ENCODE peak calls at places on chromosomes 11 and 22, in five cellular contexts. L, D, Q, W and E are unnamed samples.

GRCh38 chr11:57901756-57902155 is 121.9 kb upstream of the OR9Q1 start:
- DNase-seq in L (no peak), D (no peak), Q (peak; percentile 28), W (no peak), E (no peak)

GRCh38 chr11:3123316-3123715 is 41.8 kb downstream of the OSBPL5 start:
- DNase-seq in L (peak; percentile 73), D (peak; percentile 78), Q (no peak), W (peak; percentile 81), E (no peak)

GRCh38 chr11:12857572-12857971 is 151.5 kb upstream of the RASSF10 start:
- DNase-seq in L (no peak), D (no peak), Q (no peak), W (no peak), E (no peak)

GRCh38 chr22:35399114-35399677 is 744 bp upstream of the MCM5 start:
- DNase-seq in L (no peak), D (no peak), Q (no peak), W (no peak), E (no peak)

GRCh38 chr11:64247729-64248531 is 1.2 kb upstream of the PPP1R14B start:
- DNase-seq in L (no peak), D (no peak), Q (no peak), W (no peak), E (no peak)

GRCh38 chr22:35740616-35741015 is 22.9 kb downstream of the APOL5 start:
- DNase-seq in L (no peak), D (no peak), Q (no peak), W (no peak), E (no peak)

GRCh38 chr11:65412271-65413076 is 10.1 kb upstream of the NEAT1 start:
- DNase-seq in L (no peak), D (peak; percentile 13), Q (no peak), W (no peak), E (no peak)

GRCh38 chr11:9267680-9268079 is 2.5 kb upstream of the DENND5A start:
- DNase-seq in L (no peak), D (no peak), Q (no peak), W (no peak), E (no peak)

GRCh38 chr11:101721270-101721669 is 137.5 kb upstream of the TRPC6 start:
- DNase-seq in L (no peak), D (no peak), Q (no peak), W (no peak), E (no peak)

GRCh38 chr11:73270089-73270854 is 1.9 kb upstream of the P2RY6 start:
- DNase-seq in L (no peak), D (no peak), Q (no peak), W (no peak), E (no peak)

GRCh38 chr11:125494987-125495725 is 909 bp downstream of the FEZ1 start:
- DNase-seq in L (peak; percentile 12), D (peak; percentile 17), Q (peak; percentile 20), W (peak; percentile 47), E (no peak)

GRCh38 chr22:40215266-40215665 is 37.5 kb downstream of the TNRC6B start:
- DNase-seq in L (no peak), D (no peak), Q (no peak), W (no peak), E (no peak)

GRCh38 chr11:70210516-70210915 is 7.4 kb downstream of the FADD start:
- DNase-seq in L (no peak), D (no peak), Q (no peak), W (no peak), E (no peak)

GRCh38 chr11:57313788-57314135 is 11.0 kb downstream of the TNKS1BP1 start:
- DNase-seq in L (no peak), D (no peak), Q (no peak), W (no peak), E (no peak)

GRCh38 chr11:132911186-132911585 is 621.1 kb downstream of the OPCML start:
- DNase-seq in L (no peak), D (no peak), Q (no peak), W (no peak), E (no peak)

GRCh38 chr22:33851240-33851639 is 69.0 kb downstream of the LARGE1 start:
- DNase-seq in L (no peak), D (no peak), Q (no peak), W (no peak), E (no peak)

GRCh38 chr11:34345012-34345804 is 12.6 kb downstream of the ABTB2 start:
- DNase-seq in L (no peak), D (peak; percentile 41), Q (no peak), W (peak; percentile 69), E (no peak)

GRCh38 chr11:106998126-106998525 is 20.1 kb downstream of the GUCY1A2 start:
- DNase-seq in L (no peak), D (no peak), Q (no peak), W (no peak), E (no peak)

GRCh38 chr11:12028303-12028702 is 19.9 kb upstream of the DKK3 start:
- DNase-seq in L (no peak), D (no peak), Q (no peak), W (no peak), E (no peak)

GRCh38 chr11:1310315-1310687 is 869 bp upstream of the TOLLIP start:
- DNase-seq in L (no peak), D (no peak), Q (no peak), W (no peak), E (no peak)

GRCh38 chr11:1307998-1308744 is 1.3 kb downstream of the TOLLIP start:
- DNase-seq in L (no peak), D (no peak), Q (no peak), W (peak; percentile 14), E (no peak)

GRCh38 chr11:1308745-1309497 is 511 bp downstream of the TOLLIP start:
- DNase-seq in L (no peak), D (no peak), Q (peak; percentile 93), W (no peak), E (no peak)

GRCh38 chr11:1310772-1311468 is 1.5 kb upstream of the TOLLIP start:
- DNase-seq in L (no peak), D (no peak), Q (no peak), W (no peak), E (no peak)

GRCh38 chr11:1309498-1310314 is at the start of gene TOLLIP:
- DNase-seq in L (peak; percentile 96), D (peak; percentile 90), Q (peak; percentile 100), W (peak; percentile 96), E (peak; percentile 84)
- H3K4me3 ChIP-seq in L (peak within 1 kb of the TSS; percentile 80), D (peak within 1 kb of the TSS; percentile 86), Q (peak within 1 kb of the TSS; percentile 74), W (peak within 1 kb of the TSS; percentile 70), E (peak within 1 kb of the TSS; percentile 99)

GRCh38 chr22:25169278-25170031 is 30.2 kb upstream of the CRYBB3 start:
- DNase-seq in L (no peak), D (no peak), Q (no peak), W (no peak), E (no peak)
- H3K27ac ChIP-seq in L (no peak overlapping the region), D (no peak overlapping the region), Q (no peak overlapping the region), W (no peak overlapping the region), E (no peak overlapping the region)

GRCh38 chr11:131686836-131687235 is 316.4 kb downstream of the NTM start:
- DNase-seq in L (no peak), D (no peak), Q (no peak), W (no peak), E (no peak)

GRCh38 chr11:131687291-131688055 is 317.1 kb downstream of the NTM start:
- DNase-seq in L (no peak), D (no peak), Q (no peak), W (no peak), E (no peak)

GRCh38 chr11:131690362-131690761 is 319.9 kb downstream of the NTM start:
- DNase-seq in L (no peak), D (no peak), Q (no peak), W (no peak), E (no peak)

GRCh38 chr11:131689049-131689925 is 318.9 kb downstream of the NTM start:
- DNase-seq in L (no peak), D (no peak), Q (no peak), W (no peak), E (no peak)

GRCh38 chr11:131688056-131688693 is 317.8 kb downstream of the NTM start:
- DNase-seq in L (peak; percentile 14), D (peak; percentile 24), Q (peak; percentile 87), W (peak; percentile 38), E (no peak)
- H3K4me3 ChIP-seq in L (no peak overlapping the region), D (peak overlapping the region; percentile 30), Q (no peak overlapping the region), W (no peak overlapping the region), E (no peak overlapping the region)

GRCh38 chr11:35761887-35762286 is 99.3 kb downstream of the TRIM44 start:
- DNase-seq in L (no peak), D (no peak), Q (no peak), W (no peak), E (no peak)
- H3K27ac ChIP-seq in L (no peak overlapping the region), D (no peak overlapping the region), Q (no peak overlapping the region), W (no peak overlapping the region), E (no peak overlapping the region)

DNA sequence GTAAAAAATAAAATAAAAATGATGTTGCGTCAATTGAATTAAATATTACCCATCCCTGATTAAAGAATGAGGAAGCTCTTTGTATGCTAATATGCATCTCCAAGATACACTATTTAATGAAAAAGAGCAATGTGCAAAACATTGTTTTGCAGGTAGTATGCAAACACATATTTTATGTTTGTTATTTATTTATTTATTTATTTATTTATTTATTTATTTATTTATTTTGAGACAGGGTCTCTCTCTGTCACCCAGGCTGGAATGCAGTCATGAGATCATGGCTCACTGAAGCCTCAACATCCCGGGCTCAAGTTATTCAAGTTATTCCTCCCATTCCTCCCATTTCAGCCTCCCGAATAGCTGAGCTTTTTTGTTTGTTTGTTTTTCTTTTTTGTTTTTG is 7.2 kb upstream of the CHST1 start:
- DNase-seq in L (no peak), D (no peak), Q (no peak), W (no peak), E (no peak)
- H3K4me3 ChIP-seq in L (no peak overlapping the region), D (no peak overlapping the region), Q (no peak overlapping the region), W (no peak overlapping the region), E (no peak overlapping the region)